ENCODE peak calls at places on chromosomes 5 and 9, in five cellular contexts. One of them, this sample, is unnamed. For H3K4me1, the result is how much of the 10 kb centered on the place peaks cover.

GRCh38 chr5:162434311-162434710 is 366.7 kb downstream of the GABRG2 start:
- DNase-seq in cardiac muscle cell: no peak
- DNase-seq in adrenal gland: no peak
- DNase-seq in tibial nerve: no peak
- DNase-seq in Panc1: no peak
- DNase-seq in this sample: no peak

GRCh38 chr5:157563373-157564148 is 12.0 kb downstream of the ADAM19 start:
- DNase-seq in tibial nerve: no peak
- DNase-seq in cardiac muscle cell: no peak
- DNase-seq in Panc1: no peak
- DNase-seq in adrenal gland: peak
- DNase-seq in this sample: peak

GRCh38 chr5:103461223-103461622 is 101.4 kb downstream of the NUDT12 start:
- DNase-seq in tibial nerve: no peak
- DNase-seq in cardiac muscle cell: no peak
- DNase-seq in Panc1: no peak
- DNase-seq in adrenal gland: no peak
- DNase-seq in this sample: no peak

GRCh38 chr5:31811210-31811609 is 172.3 kb downstream of the PDZD2 start:
- DNase-seq in Panc1: peak
- DNase-seq in cardiac muscle cell: no peak
- DNase-seq in adrenal gland: peak
- DNase-seq in tibial nerve: no peak
- DNase-seq in this sample: no peak

GRCh38 chr9:2800385-2801179 is 43.3 kb downstream of the PUM3 start:
- DNase-seq in tibial nerve: no peak
- DNase-seq in Panc1: no peak
- DNase-seq in adrenal gland: no peak
- DNase-seq in cardiac muscle cell: peak
- DNase-seq in this sample: no peak

GRCh38 chr5:34660444-34660843 is 4.3 kb downstream of the RAI14 start:
- DNase-seq in cardiac muscle cell: no peak
- DNase-seq in tibial nerve: no peak
- DNase-seq in adrenal gland: no peak
- DNase-seq in Panc1: no peak
- DNase-seq in this sample: no peak

GRCh38 chr9:78781681-78782080 is 484.8 kb downstream of the PSAT1 start:
- DNase-seq in tibial nerve: no peak
- DNase-seq in adrenal gland: no peak
- DNase-seq in Panc1: no peak
- DNase-seq in cardiac muscle cell: no peak
- DNase-seq in this sample: no peak

GRCh38 chr5:137032929-137033328 is 466.2 kb downstream of the SPOCK1 start:
- DNase-seq in Panc1: no peak
- DNase-seq in tibial nerve: no peak
- DNase-seq in cardiac muscle cell: no peak
- DNase-seq in adrenal gland: peak
- DNase-seq in this sample: no peak

GRCh38 chr5:53335115-53335514 is 145.3 kb upstream of the FST start:
- DNase-seq in tibial nerve: no peak
- DNase-seq in cardiac muscle cell: peak
- DNase-seq in adrenal gland: peak
- DNase-seq in Panc1: no peak
- DNase-seq in this sample: no peak

GRCh38 chr5:158701406-158702177 is 398.1 kb downstream of the EBF1 start:
- DNase-seq in cardiac muscle cell: no peak
- DNase-seq in Panc1: no peak
- DNase-seq in tibial nerve: no peak
- DNase-seq in adrenal gland: no peak
- DNase-seq in this sample: no peak

GRCh38 chr9:114304416-114305188 is 18.3 kb upstream of the ORM1 start:
- DNase-seq in Panc1: no peak
- DNase-seq in cardiac muscle cell: no peak
- DNase-seq in adrenal gland: peak
- DNase-seq in tibial nerve: no peak
- DNase-seq in this sample: no peak

GRCh38 chr5:74313896-74314295 is 326.6 kb downstream of the ENC1 start:
- DNase-seq in tibial nerve: no peak
- DNase-seq in Panc1: no peak
- DNase-seq in cardiac muscle cell: no peak
- DNase-seq in adrenal gland: no peak
- DNase-seq in this sample: no peak
- H3K4me1 ChIP-seq in tibial nerve: under half
- H3K4me1 ChIP-seq in Panc1: under half
- H3K4me1 ChIP-seq in cardiac muscle cell: under half
- H3K4me1 ChIP-seq in adrenal gland: under half
- H3K4me1 ChIP-seq in this sample: under half

GRCh38 chr9:81680506-81680905 is 8.8 kb downstream of the TLE1 start:
- DNase-seq in Panc1: no peak
- DNase-seq in cardiac muscle cell: peak
- DNase-seq in adrenal gland: no peak
- DNase-seq in tibial nerve: no peak
- DNase-seq in this sample: no peak

GRCh38 chr9:81682797-81683196 is 6.5 kb downstream of the TLE1 start:
- DNase-seq in Panc1: no peak
- DNase-seq in tibial nerve: no peak
- DNase-seq in adrenal gland: no peak
- DNase-seq in cardiac muscle cell: no peak
- DNase-seq in this sample: no peak

GRCh38 chr9:81678088-81678487 is 11.3 kb downstream of the TLE1 start:
- DNase-seq in tibial nerve: no peak
- DNase-seq in Panc1: no peak
- DNase-seq in cardiac muscle cell: no peak
- DNase-seq in adrenal gland: no peak
- DNase-seq in this sample: no peak

GRCh38 chr9:81682177-81682576 is 7.2 kb downstream of the TLE1 start:
- DNase-seq in adrenal gland: no peak
- DNase-seq in tibial nerve: no peak
- DNase-seq in cardiac muscle cell: no peak
- DNase-seq in Panc1: no peak
- DNase-seq in this sample: no peak

GRCh38 chr9:81680006-81680405 is 9.3 kb downstream of the TLE1 start:
- DNase-seq in tibial nerve: no peak
- DNase-seq in Panc1: no peak
- DNase-seq in cardiac muscle cell: no peak
- DNase-seq in adrenal gland: no peak
- DNase-seq in this sample: no peak
- H3K4me1 ChIP-seq in tibial nerve: under half
- H3K4me1 ChIP-seq in Panc1: under half
- H3K4me1 ChIP-seq in cardiac muscle cell: under half
- H3K4me1 ChIP-seq in adrenal gland: half or more
- H3K4me1 ChIP-seq in this sample: under half

GRCh38 chr9:127177682-127178265 is 55.3 kb upstream of the ANGPTL2 start:
- DNase-seq in adrenal gland: no peak
- DNase-seq in tibial nerve: no peak
- DNase-seq in Panc1: no peak
- DNase-seq in cardiac muscle cell: no peak
- DNase-seq in this sample: no peak

GRCh38 chr9:127177221-127177620 is 54.8 kb upstream of the ANGPTL2 start:
- DNase-seq in tibial nerve: no peak
- DNase-seq in adrenal gland: peak
- DNase-seq in Panc1: no peak
- DNase-seq in cardiac muscle cell: no peak
- DNase-seq in this sample: peak

GRCh38 chr9:127175319-127175715 is 52.9 kb upstream of the ANGPTL2 start:
- DNase-seq in Panc1: no peak
- DNase-seq in cardiac muscle cell: no peak
- DNase-seq in adrenal gland: peak
- DNase-seq in tibial nerve: no peak
- DNase-seq in this sample: no peak

GRCh38 chr9:127175764-127176163 is 53.3 kb upstream of the ANGPTL2 start:
- DNase-seq in Panc1: no peak
- DNase-seq in adrenal gland: no peak
- DNase-seq in cardiac muscle cell: no peak
- DNase-seq in tibial nerve: no peak
- DNase-seq in this sample: peak

GRCh38 chr9:127176631-127177030 is 54.2 kb upstream of the ANGPTL2 start:
- DNase-seq in adrenal gland: peak
- DNase-seq in tibial nerve: no peak
- DNase-seq in Panc1: no peak
- DNase-seq in cardiac muscle cell: no peak
- DNase-seq in this sample: no peak
- H3K4me1 ChIP-seq in adrenal gland: under half
- H3K4me1 ChIP-seq in tibial nerve: under half
- H3K4me1 ChIP-seq in Panc1: under half
- H3K4me1 ChIP-seq in cardiac muscle cell: under half
- H3K4me1 ChIP-seq in this sample: under half

GRCh38 chr9:72352911-72353388 is 12.1 kb downstream of the ZFAND5 start:
- DNase-seq in adrenal gland: no peak
- DNase-seq in tibial nerve: no peak
- DNase-seq in cardiac muscle cell: no peak
- DNase-seq in Panc1: no peak
- DNase-seq in this sample: no peak

GRCh38 chr9:72353455-72354116 is 11.4 kb downstream of the ZFAND5 start:
- DNase-seq in Panc1: no peak
- DNase-seq in tibial nerve: no peak
- DNase-seq in adrenal gland: no peak
- DNase-seq in cardiac muscle cell: no peak
- DNase-seq in this sample: no peak

GRCh38 chr9:72355153-72355552 is 9.9 kb downstream of the ZFAND5 start:
- DNase-seq in tibial nerve: no peak
- DNase-seq in Panc1: no peak
- DNase-seq in cardiac muscle cell: no peak
- DNase-seq in adrenal gland: no peak
- DNase-seq in this sample: no peak

GRCh38 chr9:72354704-72355103 is 10.3 kb downstream of the ZFAND5 start:
- DNase-seq in cardiac muscle cell: no peak
- DNase-seq in Panc1: no peak
- DNase-seq in tibial nerve: no peak
- DNase-seq in adrenal gland: no peak
- DNase-seq in this sample: no peak

DNA sequence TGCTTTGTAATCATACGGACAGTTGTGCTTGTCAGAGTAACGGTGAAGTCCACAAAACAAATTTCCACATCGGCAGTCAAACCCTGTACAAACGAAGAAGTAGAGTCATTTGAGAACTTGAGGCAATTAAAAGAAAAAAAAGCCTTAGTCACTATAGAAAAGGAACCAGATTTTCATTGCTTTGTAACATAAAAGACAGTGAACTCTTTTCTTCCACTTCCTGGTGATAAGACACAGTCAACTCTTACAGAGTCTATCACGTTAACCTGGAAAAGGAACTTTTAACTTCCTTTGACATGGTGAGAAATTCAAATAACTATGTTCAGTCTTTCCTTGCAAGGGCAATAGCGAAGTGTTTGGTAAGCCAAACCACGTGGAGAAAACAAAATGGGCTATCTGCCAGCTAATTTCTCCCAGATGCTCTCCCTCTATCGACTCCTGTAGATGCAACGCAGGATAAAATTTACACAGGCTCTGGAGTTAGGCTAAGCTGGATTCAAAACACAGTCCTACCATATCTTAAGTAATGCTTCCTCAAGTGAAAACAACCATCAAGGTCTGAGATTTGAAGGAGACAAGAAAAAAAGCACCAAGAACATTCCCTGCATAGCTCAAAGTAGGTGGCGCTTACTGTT is 8.9 kb downstream of the ZFAND5 start:
- DNase-seq in Panc1: no peak
- DNase-seq in tibial nerve: no peak
- DNase-seq in cardiac muscle cell: no peak
- DNase-seq in adrenal gland: peak
- DNase-seq in this sample: no peak
- H3K4me1 ChIP-seq in Panc1: half or more
- H3K4me1 ChIP-seq in tibial nerve: half or more
- H3K4me1 ChIP-seq in cardiac muscle cell: under half
- H3K4me1 ChIP-seq in adrenal gland: half or more
- H3K4me1 ChIP-seq in this sample: half or more

This sample was measured in heart left ventricle.